ENCODE peak calls at places on chromosomes 5 and 9, in five cellular contexts. Y is WTC11; T is OCI-LY7; R is gastrocnemius medialis; S is activated CD8-positive, alpha-beta T cell treated with anti-CD3 and anti-CD28 coated beads for 36 hours. W is an unnamed sample.

GRCh38 chr9:134605969-134606363 is 35.6 kb upstream of the COL5A1 start:
- DNase-seq in Y (no peak), T (no peak), R (no peak), S (no peak), W (no peak)

GRCh38 chr5:164000819-164001218 is 495.4 kb downstream of the MAT2B start:
- DNase-seq in Y (no peak), T (no peak), R (no peak), S (no peak), W (no peak)

GRCh38 chr5:139637438-139638089 is 10.6 kb upstream of the CXXC5 start:
- DNase-seq in Y (peak; percentile 79), T (peak; percentile 80), R (peak; percentile 82), S (peak; percentile 75), W (peak; percentile 75)

GRCh38 chr9:127142931-127143464 is 20.6 kb upstream of the ANGPTL2 start:
- DNase-seq in Y (no peak), T (no peak), R (no peak), S (no peak), W (no peak)

GRCh38 chr9:112575107-112575506 is 88.5 kb downstream of the KIAA1958 start:
- DNase-seq in Y (no peak), T (no peak), R (no peak), S (no peak), W (no peak)

GRCh38 chr5:170120576-170120975 is 14.9 kb downstream of the FOXI1 start:
- DNase-seq in Y (no peak), T (no peak), R (no peak), S (no peak), W (no peak)

GRCh38 chr9:93465853-93466252 is 12.5 kb upstream of the FAM120AOS start:
- DNase-seq in Y (no peak), T (no peak), R (no peak), S (no peak), W (no peak)

GRCh38 chr5:2800035-2800434 is 48.6 kb upstream of the IRX2 start:
- DNase-seq in Y (no peak), T (no peak), R (no peak), S (no peak), W (no peak)

GRCh38 chr5:159515909-159516415 is 185.7 kb upstream of the IL12B start:
- DNase-seq in Y (peak; percentile 81), T (peak; percentile 63), R (no peak), S (peak; percentile 82), W (peak; percentile 14)

GRCh38 chr9:18173923-18174322 is 300.0 kb upstream of the ADAMTSL1 start:
- DNase-seq in Y (no peak), T (no peak), R (no peak), S (no peak), W (no peak)

GRCh38 chr9:123972618-123973017 is 39.0 kb upstream of the LHX2 start:
- DNase-seq in Y (no peak), T (no peak), R (no peak), S (no peak), W (no peak)

GRCh38 chr5:94698189-94698588 is 79.7 kb downstream of the SLF1 start:
- DNase-seq in Y (no peak), T (no peak), R (no peak), S (no peak), W (no peak)

GRCh38 chr9:92140074-92140753 is 25.0 kb upstream of the SPTLC1 start:
- DNase-seq in Y (peak; percentile 95), T (peak; percentile 69), R (peak; percentile 44), S (peak; percentile 84), W (peak; percentile 66)

GRCh38 chr5:110072646-110073045 is 382.9 kb downstream of the MAN2A1 start:
- DNase-seq in Y (no peak), T (no peak), R (no peak), S (no peak), W (no peak)

GRCh38 chr5:91312698-91313097 is 70.4 kb downstream of the ARRDC3 start:
- DNase-seq in Y (no peak), T (no peak), R (no peak), S (no peak), W (no peak)

GRCh38 chr9:18492612-18493011 is 18.7 kb downstream of the ADAMTSL1 start:
- DNase-seq in Y (no peak), T (no peak), R (no peak), S (no peak), W (no peak)

GRCh38 chr9:69452110-69452780 is 127.2 kb downstream of the ENTREP1 start:
- DNase-seq in Y (no peak), T (no peak), R (no peak), S (no peak), W (no peak)

GRCh38 chr5:3339092-3339797 is 256.4 kb upstream of the IRX1 start:
- DNase-seq in Y (no peak), T (no peak), R (no peak), S (no peak), W (no peak)

GRCh38 chr9:96618209-96619108 is 1.2 kb downstream of the CDC14B start:
- DNase-seq in Y (peak; percentile 25), T (no peak), R (peak; percentile 63), S (peak; percentile 23), W (peak; percentile 42)

GRCh38 chr9:113746486-113746885 is 129.6 kb upstream of the ZNF618 start:
- DNase-seq in Y (no peak), T (no peak), R (no peak), S (no peak), W (no peak)

GRCh38 chr5:147648597-147648996 is 133.9 kb downstream of the JAKMIP2 start:
- DNase-seq in Y (no peak), T (no peak), R (no peak), S (no peak), W (no peak)

GRCh38 chr5:128199104-128199503 is 115.5 kb downstream of the SLC12A2 start:
- DNase-seq in Y (no peak), T (no peak), R (peak; percentile 84), S (no peak), W (no peak)

DNA sequence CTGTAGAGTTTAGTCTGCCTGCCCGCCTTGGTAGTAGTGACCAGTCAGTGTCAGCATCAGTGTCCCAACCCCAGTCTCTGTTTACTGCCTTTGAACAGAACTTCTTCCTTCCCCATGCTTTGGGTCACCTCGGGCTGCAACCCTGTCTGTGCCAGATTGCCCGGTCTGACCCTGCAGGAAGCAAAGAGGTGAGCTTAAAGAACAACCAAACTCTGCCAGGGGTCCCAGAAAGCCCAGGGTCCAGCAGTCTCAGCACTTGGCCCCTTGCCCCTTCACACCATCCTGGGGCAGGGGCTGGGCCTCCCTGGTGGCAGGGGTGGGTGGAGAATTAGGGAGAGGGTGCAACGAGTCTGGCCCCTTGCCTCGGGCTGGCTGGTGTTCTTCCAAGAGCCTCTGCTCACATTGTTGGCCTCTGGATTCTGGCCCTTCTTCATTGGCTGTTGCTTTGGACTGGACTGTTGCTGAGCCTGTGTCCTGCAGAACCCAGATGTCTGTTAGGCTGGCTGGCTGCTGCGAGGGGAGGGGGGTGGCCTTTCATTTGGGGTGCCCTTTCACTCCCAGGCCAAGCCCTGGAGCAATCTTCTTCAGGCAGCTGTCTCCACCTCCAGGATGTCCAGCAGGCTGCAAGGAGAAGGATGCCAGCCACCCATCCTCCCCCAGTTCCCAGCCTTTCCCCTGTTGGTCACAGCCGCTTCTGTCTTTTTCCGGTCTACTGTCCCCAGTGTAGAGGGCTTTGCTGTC is 51.2 kb downstream of the SAR1B start:
- DNase-seq in Y (no peak), T (no peak), R (peak; percentile 52), S (peak; percentile 0), W (no peak)
- TF ChIP-seq CTCF in Y (no peak), T (no peak), R (no peak), S (no peak), W (no peak)

DNA sequence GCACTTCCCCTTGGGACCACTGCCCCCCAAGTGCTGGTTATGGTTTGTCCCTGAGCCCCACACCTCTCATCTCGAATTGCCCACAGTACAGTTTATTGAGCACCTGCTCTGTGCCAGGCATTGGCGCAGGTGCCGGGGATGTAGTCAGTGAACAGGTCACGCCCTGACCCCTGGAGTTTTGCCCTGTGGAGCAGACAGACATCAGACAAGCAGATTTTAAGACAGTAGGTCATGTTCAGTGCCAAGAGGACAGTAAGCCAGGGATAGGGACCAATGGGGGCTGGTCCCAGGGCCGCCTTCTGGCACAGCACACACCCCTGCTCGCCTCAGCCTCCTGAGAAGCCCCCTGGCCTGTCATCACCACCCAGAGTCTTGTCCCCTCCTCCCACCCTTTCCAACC is 21.9 kb downstream of the ROPN1L start:
- DNase-seq in Y (no peak), T (no peak), R (no peak), S (no peak), W (no peak)
- TF ChIP-seq CTCF in Y (no peak), T (no peak), R (no peak), S (no peak), W (no peak)

GRCh38 chr5:108615216-108615615 is 132.5 kb upstream of the FER start:
- DNase-seq in Y (no peak), T (no peak), R (no peak), S (no peak), W (no peak)

GRCh38 chr5:108620516-108620915 is 127.2 kb upstream of the FER start:
- DNase-seq in Y (no peak), T (no peak), R (no peak), S (no peak), W (no peak)

GRCh38 chr5:108623826-108624225 is 123.9 kb upstream of the FER start:
- DNase-seq in Y (no peak), T (no peak), R (no peak), S (no peak), W (no peak)

GRCh38 chr5:108617467-108618435 is 129.9 kb upstream of the FER start:
- DNase-seq in Y (no peak), T (no peak), R (no peak), S (no peak), W (no peak)

DNA sequence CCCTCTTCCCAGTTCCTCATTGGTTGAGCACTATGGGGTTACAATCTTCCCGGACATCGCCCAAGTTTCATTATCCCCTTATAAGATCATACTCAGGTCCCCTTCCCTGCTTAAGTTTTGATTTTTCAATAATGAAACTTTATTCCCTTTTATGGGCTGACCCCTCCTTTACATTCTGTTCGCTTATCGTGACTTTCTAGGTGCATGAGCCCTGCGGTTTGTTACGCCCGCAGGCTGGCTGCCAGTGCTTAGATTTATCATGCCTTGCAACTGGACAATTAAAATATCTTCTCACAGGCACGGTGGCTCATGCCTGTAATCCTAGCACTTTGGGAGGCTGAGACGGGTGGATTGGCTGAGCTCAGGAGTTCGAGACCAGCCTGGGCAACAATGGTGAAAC is 127.9 kb upstream of the FER start:
- DNase-seq in Y (no peak), T (no peak), R (no peak), S (no peak), W (no peak)
- TF ChIP-seq CTCF in Y (no peak), T (no peak), R (no peak), S (no peak), W (no peak)

GRCh38 chr5:10599113-10599512 is 35.2 kb downstream of the ANKRD33B start:
- DNase-seq in Y (no peak), T (no peak), R (no peak), S (no peak), W (no peak)

GRCh38 chr5:10602031-10602806 is 38.3 kb downstream of the ANKRD33B start:
- DNase-seq in Y (no peak), T (no peak), R (no peak), S (no peak), W (peak; percentile 60)

GRCh38 chr5:10599828-10600227 is 36.0 kb downstream of the ANKRD33B start:
- DNase-seq in Y (no peak), T (no peak), R (no peak), S (no peak), W (no peak)

GRCh38 chr5:10601246-10602030 is 37.6 kb downstream of the ANKRD33B start:
- DNase-seq in Y (no peak), T (peak; percentile 35), R (peak; percentile 86), S (no peak), W (peak; percentile 75)

GRCh38 chr5:10600629-10601245 is 36.9 kb downstream of the ANKRD33B start:
- DNase-seq in Y (no peak), T (peak; percentile 80), R (no peak), S (peak; percentile 55), W (no peak)
- TF ChIP-seq CTCF in Y (no peak), T (no peak), R (no peak), S (no peak), W (no peak)

W was measured in dorsolateral prefrontal cortex.